ENCODE peak calls at places on chromosomes 2 and 18, in ten cellular contexts. One of them, this sample, is unnamed.
A peak's percentile ranks its signal among the peaks of the same experiment; 100 is the strongest.

GRCh38 chr2:72010647-72011355 is 136.9 kb downstream of the CYP26B1 start:
- DNase-seq in tibial nerve: no peak
- DNase-seq in body of pancreas: no peak
- DNase-seq in endothelial cell of umbilical vein: no peak
- DNase-seq in prostate gland: peak; percentile 1
- DNase-seq in esophagus squamous epithelium: no peak
- DNase-seq in heart left ventricle: no peak
- DNase-seq in HepG2: no peak
- DNase-seq in right lobe of liver: no peak
- DNase-seq in thyroid gland: no peak
- DNase-seq in this sample: no peak

GRCh38 chr2:44291281-44292248 is 16.3 kb downstream of the SLC3A1 start:
- DNase-seq in tibial nerve: no peak
- DNase-seq in body of pancreas: peak; percentile 91
- DNase-seq in endothelial cell of umbilical vein: peak; percentile 67
- DNase-seq in prostate gland: peak; percentile 75
- DNase-seq in esophagus squamous epithelium: no peak
- DNase-seq in heart left ventricle: peak; percentile 7
- DNase-seq in HepG2: peak; percentile 95
- DNase-seq in right lobe of liver: peak; percentile 65
- DNase-seq in thyroid gland: peak; percentile 83
- DNase-seq in this sample: peak; percentile 74

GRCh38 chr2:113896791-113897190 is 6.9 kb downstream of the ACTR3 start:
- DNase-seq in tibial nerve: no peak
- DNase-seq in body of pancreas: no peak
- DNase-seq in endothelial cell of umbilical vein: peak; percentile 36
- DNase-seq in prostate gland: no peak
- DNase-seq in esophagus squamous epithelium: no peak
- DNase-seq in heart left ventricle: no peak
- DNase-seq in HepG2: no peak
- DNase-seq in right lobe of liver: no peak
- DNase-seq in thyroid gland: no peak
- DNase-seq in this sample: no peak

GRCh38 chr2:226483745-226484619 is 315.6 kb downstream of the IRS1 start:
- DNase-seq in tibial nerve: no peak
- DNase-seq in body of pancreas: no peak
- DNase-seq in endothelial cell of umbilical vein: no peak
- DNase-seq in prostate gland: no peak
- DNase-seq in esophagus squamous epithelium: no peak
- DNase-seq in heart left ventricle: no peak
- DNase-seq in HepG2: peak; percentile 67
- DNase-seq in right lobe of liver: no peak
- DNase-seq in thyroid gland: no peak
- DNase-seq in this sample: no peak

GRCh38 chr18:58247363-58247834 is 203.4 kb downstream of the NEDD4L start:
- DNase-seq in tibial nerve: no peak
- DNase-seq in body of pancreas: peak; percentile 37
- DNase-seq in endothelial cell of umbilical vein: peak; percentile 83
- DNase-seq in prostate gland: no peak
- DNase-seq in esophagus squamous epithelium: no peak
- DNase-seq in heart left ventricle: peak; percentile 53
- DNase-seq in HepG2: no peak
- DNase-seq in right lobe of liver: no peak
- DNase-seq in thyroid gland: peak; percentile 53
- DNase-seq in this sample: no peak

GRCh38 chr2:234940527-234940926 is 11.3 kb upstream of the SH3BP4 start:
- DNase-seq in tibial nerve: no peak
- DNase-seq in body of pancreas: no peak
- DNase-seq in endothelial cell of umbilical vein: no peak
- DNase-seq in prostate gland: no peak
- DNase-seq in esophagus squamous epithelium: no peak
- DNase-seq in heart left ventricle: no peak
- DNase-seq in HepG2: no peak
- DNase-seq in right lobe of liver: no peak
- DNase-seq in thyroid gland: no peak
- DNase-seq in this sample: no peak

GRCh38 chr2:217521820-217522219 is 481.0 kb downstream of the TNS1 start:
- DNase-seq in tibial nerve: peak; percentile 40
- DNase-seq in body of pancreas: no peak
- DNase-seq in endothelial cell of umbilical vein: no peak
- DNase-seq in prostate gland: no peak
- DNase-seq in esophagus squamous epithelium: no peak
- DNase-seq in heart left ventricle: no peak
- DNase-seq in HepG2: no peak
- DNase-seq in right lobe of liver: no peak
- DNase-seq in thyroid gland: no peak
- DNase-seq in this sample: no peak

GRCh38 chr18:58183226-58183625 is 139.2 kb downstream of the NEDD4L start:
- DNase-seq in tibial nerve: no peak
- DNase-seq in body of pancreas: peak; percentile 53
- DNase-seq in endothelial cell of umbilical vein: no peak
- DNase-seq in prostate gland: peak; percentile 58
- DNase-seq in esophagus squamous epithelium: no peak
- DNase-seq in heart left ventricle: no peak
- DNase-seq in HepG2: no peak
- DNase-seq in right lobe of liver: no peak
- DNase-seq in thyroid gland: peak; percentile 93
- DNase-seq in this sample: no peak

GRCh38 chr2:65056215-65056989 is at the start of gene CEP68:
- DNase-seq in tibial nerve: peak; percentile 96
- DNase-seq in body of pancreas: peak; percentile 98
- DNase-seq in endothelial cell of umbilical vein: peak; percentile 99
- DNase-seq in prostate gland: peak; percentile 97
- DNase-seq in esophagus squamous epithelium: peak; percentile 85
- DNase-seq in heart left ventricle: peak; percentile 98
- DNase-seq in HepG2: peak; percentile 98
- DNase-seq in right lobe of liver: peak; percentile 98
- DNase-seq in thyroid gland: peak; percentile 98
- DNase-seq in this sample: peak; percentile 98

GRCh38 chr2:64853894-64854293 is 135.3 kb upstream of the SLC1A4 start:
- DNase-seq in tibial nerve: no peak
- DNase-seq in body of pancreas: no peak
- DNase-seq in endothelial cell of umbilical vein: no peak
- DNase-seq in prostate gland: no peak
- DNase-seq in esophagus squamous epithelium: no peak
- DNase-seq in heart left ventricle: no peak
- DNase-seq in HepG2: no peak
- DNase-seq in right lobe of liver: no peak
- DNase-seq in thyroid gland: no peak
- DNase-seq in this sample: no peak

DNA sequence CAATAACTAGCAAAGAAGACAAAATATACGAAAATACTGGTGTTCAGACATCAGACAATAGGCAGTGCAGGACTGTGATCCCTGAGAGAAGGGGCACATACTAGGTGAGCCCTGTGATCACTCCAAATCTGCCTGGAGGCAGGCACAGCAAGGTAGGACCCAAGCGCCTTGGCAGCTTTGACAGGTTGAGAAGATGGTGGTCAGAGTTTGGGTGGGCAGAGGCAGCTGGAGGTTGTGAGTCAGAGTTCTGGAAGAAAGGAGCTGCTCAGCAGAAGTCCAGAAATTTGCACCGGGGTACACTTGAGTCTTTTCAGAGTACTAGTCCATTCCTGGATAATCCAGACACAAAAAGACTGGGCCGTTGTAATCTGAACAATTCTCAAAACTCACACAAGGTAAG is 14.0 kb downstream of the KIF1A start:
- DNase-seq in tibial nerve: no peak
- DNase-seq in body of pancreas: no peak
- DNase-seq in endothelial cell of umbilical vein: no peak
- DNase-seq in prostate gland: no peak
- DNase-seq in esophagus squamous epithelium: no peak
- DNase-seq in heart left ventricle: no peak
- DNase-seq in HepG2: no peak
- DNase-seq in right lobe of liver: no peak
- DNase-seq in thyroid gland: no peak
- DNase-seq in this sample: no peak
- H3K27me3 ChIP-seq in tibial nerve: peaks cover 11% of the 10 kb centered on the region
- H3K27me3 ChIP-seq in body of pancreas: no peaks in the 10 kb centered on the region
- H3K27me3 ChIP-seq in endothelial cell of umbilical vein: peaks cover 7% of the 10 kb centered on the region
- H3K27me3 ChIP-seq in prostate gland: no peaks in the 10 kb centered on the region
- H3K27me3 ChIP-seq in esophagus squamous epithelium: no peaks in the 10 kb centered on the region
- H3K27me3 ChIP-seq in heart left ventricle: peaks cover 14% of the 10 kb centered on the region
- H3K27me3 ChIP-seq in HepG2: peaks cover 2% of the 10 kb centered on the region
- H3K27me3 ChIP-seq in right lobe of liver: no peaks in the 10 kb centered on the region
- H3K27me3 ChIP-seq in thyroid gland: no peaks in the 10 kb centered on the region
- H3K27me3 ChIP-seq in this sample: peaks cover under 1% of the 10 kb centered on the region

DNA sequence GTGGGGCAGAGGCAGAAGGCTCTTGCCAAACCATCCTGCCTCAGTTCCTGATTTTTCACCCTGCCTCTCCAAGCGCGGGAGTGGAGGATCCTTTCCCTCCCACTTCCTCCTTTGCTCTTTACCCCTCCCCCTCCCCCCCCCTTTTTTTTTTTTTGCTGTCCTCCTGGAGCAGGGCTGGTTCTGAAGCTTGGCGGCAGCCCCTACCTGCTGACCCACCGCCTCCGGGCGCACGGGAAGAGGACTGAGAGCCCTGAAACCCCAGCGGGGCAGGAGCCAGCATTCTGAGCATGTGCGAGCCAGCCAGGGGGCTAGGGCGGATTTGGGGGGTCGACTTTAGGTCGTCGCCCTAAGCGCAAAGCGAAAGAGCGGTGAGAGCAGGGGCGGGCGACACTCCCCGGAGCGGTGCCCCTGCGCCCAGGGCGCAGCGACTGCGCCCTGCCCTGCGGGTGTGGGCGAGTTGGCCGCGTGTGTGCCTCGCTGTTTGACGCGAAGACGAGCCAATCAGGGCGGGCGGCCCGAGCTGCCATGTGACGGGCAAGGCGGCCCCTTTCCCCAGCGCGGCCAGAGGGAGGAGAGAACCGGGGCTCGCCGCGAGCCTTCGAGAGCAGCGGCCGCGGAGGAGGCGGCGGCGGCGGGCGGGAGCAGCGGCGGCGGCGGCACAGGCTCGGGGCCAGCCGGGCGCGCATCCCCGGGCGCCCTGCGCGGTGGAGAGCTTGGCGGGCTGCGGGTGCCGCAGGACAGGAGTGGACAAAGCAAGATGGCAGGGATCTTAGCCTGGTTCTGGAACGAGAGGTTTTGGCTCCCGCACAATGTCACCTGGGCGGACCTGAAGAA is at the start of gene CERS6:
- DNase-seq in tibial nerve: peak; percentile 90
- DNase-seq in body of pancreas: peak; percentile 96
- DNase-seq in endothelial cell of umbilical vein: peak; percentile 92
- DNase-seq in prostate gland: peak; percentile 97
- DNase-seq in esophagus squamous epithelium: peak; percentile 54
- DNase-seq in heart left ventricle: peak; percentile 96
- DNase-seq in HepG2: peak; percentile 89
- DNase-seq in right lobe of liver: peak; percentile 99
- DNase-seq in thyroid gland: peak; percentile 98
- DNase-seq in this sample: peak; percentile 98
- TF ChIP-seq POLR2A in tibial nerve: peak; percentile 87
- TF ChIP-seq POLR2A in body of pancreas: peak; percentile 75
- TF ChIP-seq POLR2A in endothelial cell of umbilical vein: peak; percentile 82
- TF ChIP-seq POLR2A in prostate gland: peak; percentile 93
- TF ChIP-seq POLR2A in esophagus squamous epithelium: peak; percentile 85
- TF ChIP-seq POLR2A in heart left ventricle: peak; percentile 95
- TF ChIP-seq POLR2A in HepG2: peak; percentile 98
- TF ChIP-seq POLR2A in right lobe of liver: peak; percentile 97
- TF ChIP-seq POLR2A in thyroid gland: peak; percentile 93
- TF ChIP-seq POLR2A in this sample: peak; percentile 94

GRCh38 chr18:78979682-78980278 is at the start of gene SALL3:
- DNase-seq in tibial nerve: no peak
- DNase-seq in body of pancreas: no peak
- DNase-seq in endothelial cell of umbilical vein: no peak
- DNase-seq in prostate gland: no peak
- DNase-seq in esophagus squamous epithelium: no peak
- DNase-seq in heart left ventricle: no peak
- DNase-seq in HepG2: no peak
- DNase-seq in right lobe of liver: no peak
- DNase-seq in thyroid gland: no peak
- DNase-seq in this sample: no peak

GRCh38 chr18:78980279-78980771 is 707 bp downstream of the SALL3 start:
- DNase-seq in tibial nerve: no peak
- DNase-seq in body of pancreas: no peak
- DNase-seq in endothelial cell of umbilical vein: no peak
- DNase-seq in prostate gland: no peak
- DNase-seq in esophagus squamous epithelium: no peak
- DNase-seq in heart left ventricle: no peak
- DNase-seq in HepG2: no peak
- DNase-seq in right lobe of liver: no peak
- DNase-seq in thyroid gland: no peak
- DNase-seq in this sample: no peak

GRCh38 chr18:78982186-78982585 is 2.6 kb downstream of the SALL3 start:
- DNase-seq in tibial nerve: no peak
- DNase-seq in body of pancreas: no peak
- DNase-seq in endothelial cell of umbilical vein: no peak
- DNase-seq in prostate gland: no peak
- DNase-seq in esophagus squamous epithelium: no peak
- DNase-seq in heart left ventricle: no peak
- DNase-seq in HepG2: no peak
- DNase-seq in right lobe of liver: no peak
- DNase-seq in thyroid gland: no peak
- DNase-seq in this sample: no peak

GRCh38 chr18:78980777-78981651 is 1.4 kb downstream of the SALL3 start:
- DNase-seq in tibial nerve: no peak
- DNase-seq in body of pancreas: no peak
- DNase-seq in endothelial cell of umbilical vein: no peak
- DNase-seq in prostate gland: no peak
- DNase-seq in esophagus squamous epithelium: no peak
- DNase-seq in heart left ventricle: no peak
- DNase-seq in HepG2: no peak
- DNase-seq in right lobe of liver: no peak
- DNase-seq in thyroid gland: no peak
- DNase-seq in this sample: no peak

DNA sequence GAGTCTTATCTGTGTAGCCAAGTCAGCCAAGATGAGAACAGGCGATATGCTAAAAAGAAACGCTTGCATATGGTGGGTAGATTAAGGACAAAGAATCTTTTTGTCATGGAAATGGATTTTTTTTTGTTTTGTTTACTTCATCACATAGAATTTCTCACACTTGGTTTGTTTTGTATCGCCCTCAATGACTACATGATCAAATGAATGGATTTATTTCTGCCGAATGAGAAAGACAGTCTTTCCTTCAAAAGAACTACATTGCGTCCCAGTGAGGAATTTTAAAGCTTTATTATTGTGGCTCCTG is 2.0 kb downstream of the SALL3 start:
- DNase-seq in tibial nerve: no peak
- DNase-seq in body of pancreas: no peak
- DNase-seq in endothelial cell of umbilical vein: no peak
- DNase-seq in prostate gland: no peak
- DNase-seq in esophagus squamous epithelium: no peak
- DNase-seq in heart left ventricle: no peak
- DNase-seq in HepG2: no peak
- DNase-seq in right lobe of liver: no peak
- DNase-seq in thyroid gland: no peak
- DNase-seq in this sample: no peak
- H3K27me3 ChIP-seq in tibial nerve: peaks cover 85% of the 10 kb centered on the region
- H3K27me3 ChIP-seq in body of pancreas: no peaks in the 10 kb centered on the region
- H3K27me3 ChIP-seq in endothelial cell of umbilical vein: peaks cover 58% of the 10 kb centered on the region
- H3K27me3 ChIP-seq in prostate gland: no peaks in the 10 kb centered on the region
- H3K27me3 ChIP-seq in esophagus squamous epithelium: peaks cover 17% of the 10 kb centered on the region
- H3K27me3 ChIP-seq in heart left ventricle: peaks cover 87% of the 10 kb centered on the region
- H3K27me3 ChIP-seq in HepG2: no peaks in the 10 kb centered on the region
- H3K27me3 ChIP-seq in right lobe of liver: peaks cover 54% of the 10 kb centered on the region
- H3K27me3 ChIP-seq in thyroid gland: peaks cover 41% of the 10 kb centered on the region
- H3K27me3 ChIP-seq in this sample: peaks cover 89% of the 10 kb centered on the region

DNA sequence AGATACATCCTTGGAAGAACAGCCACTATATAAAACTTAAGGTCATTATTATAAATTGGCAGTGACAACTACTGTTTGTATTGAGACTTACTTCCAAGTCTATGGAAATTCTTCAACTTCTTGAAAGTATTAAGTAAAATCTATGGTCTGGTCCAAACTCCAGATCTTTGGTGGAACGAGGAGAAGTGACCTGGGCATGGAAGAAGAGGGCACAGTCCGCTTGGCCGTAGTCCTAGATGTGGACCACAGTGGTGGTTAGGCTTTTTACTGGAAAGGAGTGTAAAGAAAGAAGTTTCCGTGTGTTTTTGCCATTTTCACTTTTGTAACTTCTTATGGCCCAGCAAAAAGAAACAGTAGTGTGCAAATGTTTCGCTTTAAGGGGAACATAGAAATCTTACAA is 9.8 kb downstream of the RAB12 start:
- DNase-seq in tibial nerve: no peak
- DNase-seq in body of pancreas: no peak
- DNase-seq in endothelial cell of umbilical vein: no peak
- DNase-seq in prostate gland: no peak
- DNase-seq in esophagus squamous epithelium: no peak
- DNase-seq in heart left ventricle: no peak
- DNase-seq in HepG2: no peak
- DNase-seq in right lobe of liver: no peak
- DNase-seq in thyroid gland: no peak
- DNase-seq in this sample: no peak
- TF ChIP-seq POLR2A in tibial nerve: no peak
- TF ChIP-seq POLR2A in body of pancreas: no peak
- TF ChIP-seq POLR2A in endothelial cell of umbilical vein: no peak
- TF ChIP-seq POLR2A in prostate gland: no peak
- TF ChIP-seq POLR2A in esophagus squamous epithelium: no peak
- TF ChIP-seq POLR2A in heart left ventricle: no peak
- TF ChIP-seq POLR2A in HepG2: no peak
- TF ChIP-seq POLR2A in right lobe of liver: no peak
- TF ChIP-seq POLR2A in thyroid gland: no peak
- TF ChIP-seq POLR2A in this sample: no peak

This sample was measured in adrenal gland.